ENCODE peak calls at places on chromosomes 16 and 17, in eight cellular contexts. T, W, N, L, K, R, F and G are unnamed samples.

GRCh38 chr16:10979717-10980601 is 35.6 kb downstream of the CLEC16A start:
- DNase-seq in T (peak), W (peak), N (no peak), L (peak), K (no peak), R (no peak), F (no peak), G (peak)

GRCh38 chr17:73646409-73647305 is 2.4 kb upstream of the SDK2 start:
- DNase-seq in T (no peak), W (no peak), N (peak), L (no peak), K (no peak), R (peak), F (no peak), G (no peak)

GRCh38 chr17:80210348-80211108 is 9.6 kb downstream of the SGSH start:
- DNase-seq in T (no peak), W (no peak), N (no peak), L (no peak), K (no peak), R (no peak), F (no peak), G (no peak)

GRCh38 chr16:89922884-89923639 is at the start of gene TUBB3:
- DNase-seq in T (no peak), W (peak), N (peak), L (peak), K (peak), R (peak), F (no peak), G (peak)

GRCh38 chr16:64791756-64792155 is 330.1 kb downstream of the CDH11 start:
- DNase-seq in T (no peak), W (peak), N (no peak), L (no peak), K (no peak), R (peak), F (no peak), G (no peak)

GRCh38 chr17:39194089-39194984 is 3.1 kb downstream of the CACNB1 start:
- DNase-seq in T (no peak), W (peak), N (peak), L (no peak), K (no peak), R (peak), F (no peak), G (no peak)

GRCh38 chr17:69344939-69345338 is 18.0 kb upstream of the ABCA5 start:
- DNase-seq in T (no peak), W (no peak), N (no peak), L (no peak), K (no peak), R (peak), F (peak), G (peak)

GRCh38 chr17:18219016-18219415 is 6.4 kb upstream of the LLGL1 start:
- DNase-seq in T (no peak), W (peak), N (no peak), L (no peak), K (no peak), R (peak), F (no peak), G (no peak)

GRCh38 chr16:81632392-81633146 is 146.5 kb upstream of the PLCG2 start:
- DNase-seq in T (no peak), W (peak), N (no peak), L (no peak), K (no peak), R (peak), F (peak), G (peak)

GRCh38 chr16:4865231-4865860 is 18.1 kb downstream of the UBN1 start:
- DNase-seq in T (no peak), W (no peak), N (no peak), L (no peak), K (no peak), R (no peak), F (no peak), G (no peak)

GRCh38 chr17:71184716-71185115 is 936.1 kb upstream of the SOX9 start:
- DNase-seq in T (no peak), W (peak), N (no peak), L (no peak), K (no peak), R (no peak), F (no peak), G (peak)

GRCh38 chr16:58459344-58460218 is 40.4 kb upstream of the NDRG4 start:
- DNase-seq in T (no peak), W (no peak), N (no peak), L (no peak), K (no peak), R (peak), F (peak), G (peak)

GRCh38 chr17:42537156-42537805 is 1.2 kb downstream of the NAGLU start:
- DNase-seq in T (no peak), W (no peak), N (no peak), L (no peak), K (no peak), R (no peak), F (no peak), G (no peak)

GRCh38 chr17:69269174-69269998 is 40.8 kb upstream of the ABCA10 start:
- DNase-seq in T (peak), W (peak), N (no peak), L (no peak), K (no peak), R (peak), F (peak), G (peak)

GRCh38 chr16:89954462-89954861 is 5.9 kb downstream of the DEF8 start:
- DNase-seq in T (no peak), W (no peak), N (no peak), L (no peak), K (no peak), R (no peak), F (no peak), G (no peak)

GRCh38 chr17:28407130-28407973 is 1.3 kb upstream of the SLC46A1 start:
- DNase-seq in T (no peak), W (no peak), N (no peak), L (peak), K (no peak), R (no peak), F (no peak), G (peak)

GRCh38 chr17:82384730-82385429 is 13.3 kb downstream of the UTS2R start:
- DNase-seq in T (no peak), W (peak), N (no peak), L (peak), K (no peak), R (no peak), F (peak), G (peak)

GRCh38 chr17:74768069-74768762 is 7.9 kb downstream of the NAT9 start:
- DNase-seq in T (no peak), W (peak), N (no peak), L (no peak), K (no peak), R (peak), F (no peak), G (no peak)

GRCh38 chr17:27578718-27579085 is 52.3 kb upstream of the LGALS9 start:
- DNase-seq in T (no peak), W (no peak), N (no peak), L (no peak), K (no peak), R (peak), F (no peak), G (no peak)

GRCh38 chr16:75097941-75098897 is 18.4 kb downstream of the LDHD start:
- DNase-seq in T (no peak), W (no peak), N (no peak), L (no peak), K (no peak), R (no peak), F (no peak), G (no peak)

GRCh38 chr16:67654069-67654911 is 5.8 kb downstream of the ACD start:
- DNase-seq in T (no peak), W (no peak), N (no peak), L (no peak), K (no peak), R (no peak), F (no peak), G (no peak)

GRCh38 chr16:67655363-67655762 is 4.7 kb downstream of the ACD start:
- DNase-seq in T (no peak), W (no peak), N (no peak), L (no peak), K (no peak), R (no peak), F (no peak), G (no peak)

GRCh38 chr16:67651847-67652246 is 6.9 kb downstream of the CARMIL2 start:
- DNase-seq in T (no peak), W (no peak), N (no peak), L (no peak), K (no peak), R (no peak), F (no peak), G (no peak)

GRCh38 chr16:67652578-67653130 is 7.4 kb downstream of the ACD start:
- DNase-seq in T (no peak), W (no peak), N (no peak), L (no peak), K (no peak), R (no peak), F (no peak), G (no peak)

GRCh38 chr16:67653131-67654068 is 6.7 kb downstream of the ACD start:
- DNase-seq in T (no peak), W (no peak), N (no peak), L (no peak), K (no peak), R (no peak), F (no peak), G (no peak)
- TF ChIP-seq CTCF in T (peak), W (no peak), N (peak), L (no peak), K (peak), R (peak), F (peak), G (peak)

GRCh38 chr17:34163681-34164080 is 91.4 kb upstream of the CCL2 start:
- DNase-seq in T (no peak), W (peak), N (peak), L (no peak), K (no peak), R (no peak), F (no peak), G (no peak)
- TF ChIP-seq CTCF in T (peak), W (peak), N (peak), L (peak), K (peak), R (peak), F (peak), G (peak)

DNA sequence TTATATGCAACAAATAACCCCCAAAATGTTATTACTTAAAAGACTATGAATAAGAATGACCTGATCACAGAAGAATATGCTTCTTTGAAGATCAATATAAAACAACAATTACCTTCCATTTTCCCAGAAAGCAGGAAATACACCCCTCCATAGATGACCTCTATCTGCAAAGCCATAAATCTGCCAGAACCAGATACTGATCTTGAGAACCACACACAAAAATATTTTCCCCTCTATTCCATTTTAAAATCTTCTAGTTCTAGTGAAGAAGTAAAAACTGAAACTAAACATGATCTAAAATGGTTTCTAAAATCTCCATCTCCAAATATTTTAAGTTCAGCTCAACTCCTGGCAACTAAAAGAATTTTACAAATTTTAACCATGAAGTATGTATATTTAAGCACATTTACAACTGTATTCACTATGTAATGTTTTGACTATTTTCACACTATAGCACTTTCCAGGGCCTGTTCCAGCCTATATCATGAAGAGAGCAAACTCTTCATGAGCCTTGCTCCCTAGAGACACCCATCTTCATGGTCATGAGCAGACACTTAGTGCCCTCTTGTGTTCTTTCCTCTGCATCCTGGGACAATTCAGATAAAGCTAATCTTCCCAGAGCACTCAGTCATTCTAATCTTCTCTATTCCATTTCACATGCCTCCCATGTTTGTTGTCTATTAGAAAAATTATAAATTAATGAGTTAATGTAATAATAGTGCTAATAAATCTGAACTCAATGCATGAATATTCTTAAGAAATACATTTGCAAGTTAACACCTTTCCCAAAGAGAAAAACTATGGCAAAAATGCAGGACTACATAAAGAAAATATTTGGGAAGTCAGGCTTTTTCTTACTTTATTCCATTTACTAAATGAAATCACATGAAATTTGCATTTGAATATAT is 87.0 kb downstream of the HELZ start:
- DNase-seq in T (no peak), W (peak), N (no peak), L (no peak), K (no peak), R (peak), F (no peak), G (no peak)
- TF ChIP-seq CTCF in T (peak), W (peak), N (no peak), L (peak), K (peak), R (peak), F (peak), G (peak)

DNA sequence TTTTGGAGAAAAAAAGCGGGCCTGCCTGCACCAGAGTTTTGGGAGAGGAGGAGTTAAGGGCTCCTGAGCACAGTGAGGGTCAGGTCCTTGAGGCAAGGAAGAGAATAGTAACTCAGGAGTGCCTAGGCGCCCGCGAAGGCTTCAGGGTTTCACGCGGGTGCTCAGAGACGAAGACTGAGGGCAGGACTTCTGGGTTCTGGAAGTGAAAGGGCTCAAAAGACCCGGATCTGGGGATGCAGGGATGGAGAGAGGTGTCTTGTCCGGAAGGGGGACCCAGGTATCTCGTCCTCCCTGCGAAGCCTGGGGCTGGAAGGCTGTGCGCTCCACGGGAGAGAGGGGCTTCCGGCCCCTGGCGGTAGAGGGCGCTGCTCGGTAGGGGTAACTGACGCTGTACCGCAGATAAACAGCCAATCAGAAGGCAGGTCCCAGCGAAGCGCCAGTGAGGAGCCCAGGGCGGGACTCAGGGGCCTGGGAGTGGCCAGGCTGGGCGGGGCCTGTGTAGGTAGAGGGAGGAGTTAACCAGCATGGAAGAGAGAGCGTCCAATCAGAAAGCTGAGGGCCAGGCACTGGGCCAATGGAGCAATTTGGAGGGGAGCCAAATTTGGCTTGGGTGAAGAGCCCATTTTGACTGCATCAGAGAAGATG is 729 bp downstream of the TGFB1I1 start:
- DNase-seq in T (peak), W (peak), N (peak), L (no peak), K (no peak), R (peak), F (peak), G (peak)
- TF ChIP-seq CTCF in T (peak), W (peak), N (peak), L (peak), K (peak), R (peak), F (peak), G (peak)